ENCODE peak calls at places on chromosomes 4 and X, in four cellular contexts. One of them, this sample, is unnamed.

GRCh38 chrX:7941390-7942042 is 14.3 kb upstream of the PNPLA4 start:
- DNase-seq in kidney epithelial cell: no peak
- DNase-seq in epithelial cell of esophagus: peak
- DNase-seq in adipocyte: peak
- DNase-seq in this sample: no peak

GRCh38 chr4:169399976-169400767 is 129.4 kb upstream of the SH3RF1 start:
- DNase-seq in adipocyte: no peak
- DNase-seq in epithelial cell of esophagus: peak
- DNase-seq in kidney epithelial cell: no peak
- DNase-seq in this sample: no peak

GRCh38 chr4:155911905-155912304 is 8.4 kb downstream of the TDO2 start:
- DNase-seq in adipocyte: no peak
- DNase-seq in epithelial cell of esophagus: peak
- DNase-seq in kidney epithelial cell: no peak
- DNase-seq in this sample: no peak

GRCh38 chr4:185278716-185279115 is 69.3 kb downstream of the SNX25 start:
- DNase-seq in kidney epithelial cell: no peak
- DNase-seq in epithelial cell of esophagus: no peak
- DNase-seq in adipocyte: no peak
- DNase-seq in this sample: no peak

GRCh38 chr4:124423160-124423559 is 289.4 kb downstream of the ANKRD50 start:
- DNase-seq in epithelial cell of esophagus: peak
- DNase-seq in kidney epithelial cell: no peak
- DNase-seq in adipocyte: peak
- DNase-seq in this sample: no peak

GRCh38 chr4:141458501-141458900 is 177.9 kb upstream of the IL15 start:
- DNase-seq in epithelial cell of esophagus: peak
- DNase-seq in kidney epithelial cell: no peak
- DNase-seq in adipocyte: no peak
- DNase-seq in this sample: no peak

GRCh38 chr4:156228706-156229105 is 275.0 kb upstream of the CTSO start:
- DNase-seq in kidney epithelial cell: no peak
- DNase-seq in adipocyte: no peak
- DNase-seq in epithelial cell of esophagus: no peak
- DNase-seq in this sample: no peak

GRCh38 chr4:8035371-8035780 is 95.7 kb upstream of the AFAP1 start:
- DNase-seq in adipocyte: peak
- DNase-seq in kidney epithelial cell: peak
- DNase-seq in epithelial cell of esophagus: peak
- DNase-seq in this sample: no peak

GRCh38 chr4:39291686-39292085 is 74.5 kb downstream of the RFC1 start:
- DNase-seq in epithelial cell of esophagus: no peak
- DNase-seq in adipocyte: no peak
- DNase-seq in kidney epithelial cell: no peak
- DNase-seq in this sample: no peak

GRCh38 chr4:128635141-128635911 is 174.2 kb upstream of the JADE1 start:
- DNase-seq in kidney epithelial cell: no peak
- DNase-seq in epithelial cell of esophagus: peak
- DNase-seq in adipocyte: peak
- DNase-seq in this sample: no peak
- H3K4me3 ChIP-seq in kidney epithelial cell: no peak
- H3K4me3 ChIP-seq in epithelial cell of esophagus: no peak
- H3K4me3 ChIP-seq in adipocyte: no peak
- H3K4me3 ChIP-seq in this sample: no peak

GRCh38 chrX:28586891-28587635 is at the start of gene IL1RAPL1:
- DNase-seq in epithelial cell of esophagus: peak
- DNase-seq in kidney epithelial cell: peak
- DNase-seq in adipocyte: peak
- DNase-seq in this sample: no peak

GRCh38 chrX:28586291-28586690 is 955 bp upstream of the IL1RAPL1 start:
- DNase-seq in kidney epithelial cell: no peak
- DNase-seq in epithelial cell of esophagus: peak
- DNase-seq in adipocyte: peak
- DNase-seq in this sample: no peak

GRCh38 chrX:28591542-28591941 is 4.3 kb downstream of the IL1RAPL1 start:
- DNase-seq in epithelial cell of esophagus: no peak
- DNase-seq in adipocyte: no peak
- DNase-seq in kidney epithelial cell: no peak
- DNase-seq in this sample: no peak

GRCh38 chrX:28590394-28590793 is 3.1 kb downstream of the IL1RAPL1 start:
- DNase-seq in adipocyte: peak
- DNase-seq in epithelial cell of esophagus: no peak
- DNase-seq in kidney epithelial cell: no peak
- DNase-seq in this sample: no peak

DNA sequence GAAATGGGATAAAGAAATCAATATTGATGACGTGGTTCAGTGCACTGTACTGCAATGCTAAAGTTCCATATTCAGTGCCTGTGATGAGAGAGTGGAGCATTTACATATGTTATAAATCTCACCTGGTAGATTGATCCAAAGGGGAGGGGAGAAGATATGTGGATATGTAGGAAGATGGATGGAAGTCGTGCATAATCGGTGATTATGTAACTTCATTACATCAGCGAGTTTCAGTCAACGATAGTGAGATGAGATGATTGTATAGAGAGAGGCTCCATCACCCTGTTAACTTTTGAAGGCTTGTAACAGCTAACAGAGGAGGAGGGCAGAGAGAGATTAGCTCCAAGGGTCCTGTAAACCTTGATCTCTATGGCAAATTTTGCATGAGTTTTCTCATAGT is 1.8 kb downstream of the IL1RAPL1 start:
- DNase-seq in adipocyte: no peak
- DNase-seq in epithelial cell of esophagus: no peak
- DNase-seq in kidney epithelial cell: no peak
- DNase-seq in this sample: no peak
- H3K4me3 ChIP-seq in adipocyte: peak
- H3K4me3 ChIP-seq in epithelial cell of esophagus: no peak
- H3K4me3 ChIP-seq in kidney epithelial cell: peak
- H3K4me3 ChIP-seq in this sample: peak

GRCh38 chrX:13140007-13140406 is 95.6 kb upstream of the FAM9C start:
- DNase-seq in kidney epithelial cell: no peak
- DNase-seq in epithelial cell of esophagus: no peak
- DNase-seq in adipocyte: no peak
- DNase-seq in this sample: no peak
- H3K4me3 ChIP-seq in kidney epithelial cell: no peak
- H3K4me3 ChIP-seq in epithelial cell of esophagus: no peak
- H3K4me3 ChIP-seq in adipocyte: no peak
- H3K4me3 ChIP-seq in this sample: no peak

GRCh38 chr4:37938208-37938607 is 22.0 kb upstream of the PTTG2 start:
- DNase-seq in adipocyte: no peak
- DNase-seq in kidney epithelial cell: no peak
- DNase-seq in epithelial cell of esophagus: no peak
- DNase-seq in this sample: no peak
- H3K4me3 ChIP-seq in adipocyte: no peak
- H3K4me3 ChIP-seq in kidney epithelial cell: no peak
- H3K4me3 ChIP-seq in epithelial cell of esophagus: no peak
- H3K4me3 ChIP-seq in this sample: no peak